ENCODE peak calls at places on chromosomes 4 and X, in five cellular contexts. J, M, V, S and B are unnamed samples. For H3K4me1, the result is how much of the 10 kb centered on the place peaks cover.

GRCh38 chr4:32624943-32625603 is 1904.9 kb downstream of the PCDH7 start:
- DNase-seq in J (no peak), M (no peak), V (no peak), S (no peak), B (no peak)

GRCh38 chr4:169251291-169252235 is 19.2 kb downstream of the SH3RF1 start:
- DNase-seq in J (peak), M (no peak), V (no peak), S (peak), B (peak)

GRCh38 chr4:83725076-83726074 is 189.5 kb downstream of the GPAT3 start:
- DNase-seq in J (no peak), M (no peak), V (no peak), S (no peak), B (no peak)

GRCh38 chr4:147648656-147649055 is 31.5 kb downstream of the TMEM184C start:
- DNase-seq in J (no peak), M (no peak), V (no peak), S (no peak), B (no peak)

GRCh38 chr4:13515268-13515667 is 29.0 kb downstream of the NKX3-2 start:
- DNase-seq in J (no peak), M (no peak), V (no peak), S (no peak), B (no peak)

GRCh38 chrX:55264816-55265215 is at the start of gene PAGE3:
- DNase-seq in J (no peak), M (no peak), V (no peak), S (no peak), B (no peak)

GRCh38 chrX:74382613-74383012 is 38.7 kb upstream of the SLC16A2 start:
- DNase-seq in J (peak), M (peak), V (peak), S (peak), B (peak)

GRCh38 chr4:26330946-26331345 is 10.1 kb downstream of the RBPJ start:
- DNase-seq in J (no peak), M (no peak), V (no peak), S (peak), B (peak)

GRCh38 chr4:146522862-146523205 is 1.1 kb upstream of the SLC10A7 start:
- DNase-seq in J (peak), M (peak), V (no peak), S (peak), B (peak)

GRCh38 chrX:41236629-41237028 is 97.3 kb upstream of the DDX3X start:
- DNase-seq in J (no peak), M (no peak), V (peak), S (no peak), B (no peak)

GRCh38 chr4:70734971-70735370 is 13.2 kb downstream of the RUFY3 start:
- DNase-seq in J (no peak), M (no peak), V (no peak), S (no peak), B (no peak)
- TF ChIP-seq JUNB in J (no peak), M (no peak), V (no peak), S (no peak), B (no peak)

GRCh38 chr4:1233641-1234277 is 15.2 kb downstream of the CTBP1 start:
- DNase-seq in J (no peak), M (no peak), V (no peak), S (no peak), B (no peak)

GRCh38 chr4:1234296-1234695 is 14.6 kb downstream of the CTBP1 start:
- DNase-seq in J (no peak), M (no peak), V (no peak), S (no peak), B (peak)

GRCh38 chr4:1235381-1236102 is 13.4 kb downstream of the CTBP1 start:
- DNase-seq in J (no peak), M (no peak), V (no peak), S (no peak), B (peak)

GRCh38 chr4:1236103-1236641 is 12.8 kb downstream of the CTBP1 start:
- DNase-seq in J (no peak), M (no peak), V (no peak), S (no peak), B (peak)

GRCh38 chr4:1234811-1235292 is 14.1 kb downstream of the CTBP1 start:
- DNase-seq in J (no peak), M (no peak), V (no peak), S (no peak), B (peak)
- H3K4me1 ChIP-seq in J (under half), M (under half), V (under half), S (under half), B (under half)

DNA sequence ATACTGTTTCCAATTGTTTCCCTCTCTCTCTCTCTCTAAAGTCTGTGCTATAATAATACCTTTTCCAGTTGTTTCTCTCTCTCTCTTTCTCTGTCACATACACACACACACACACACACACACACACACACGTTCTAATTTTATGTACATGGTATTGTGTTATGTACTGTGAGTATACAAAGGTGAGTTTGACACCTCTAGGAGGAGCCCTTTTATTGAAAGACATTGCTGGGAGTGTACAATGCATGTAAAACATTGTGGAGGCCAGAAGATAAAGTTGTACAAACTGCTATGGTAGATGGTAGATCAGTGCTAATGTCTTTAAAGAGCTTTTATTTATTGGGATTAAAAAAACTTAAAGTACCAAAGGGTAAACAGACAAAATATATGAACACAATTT is 53.6 kb downstream of the BLTP1 start:
- DNase-seq in J (no peak), M (peak), V (no peak), S (no peak), B (no peak)
- TF ChIP-seq JUNB in J (no peak), M (no peak), V (no peak), S (no peak), B (no peak)

DNA sequence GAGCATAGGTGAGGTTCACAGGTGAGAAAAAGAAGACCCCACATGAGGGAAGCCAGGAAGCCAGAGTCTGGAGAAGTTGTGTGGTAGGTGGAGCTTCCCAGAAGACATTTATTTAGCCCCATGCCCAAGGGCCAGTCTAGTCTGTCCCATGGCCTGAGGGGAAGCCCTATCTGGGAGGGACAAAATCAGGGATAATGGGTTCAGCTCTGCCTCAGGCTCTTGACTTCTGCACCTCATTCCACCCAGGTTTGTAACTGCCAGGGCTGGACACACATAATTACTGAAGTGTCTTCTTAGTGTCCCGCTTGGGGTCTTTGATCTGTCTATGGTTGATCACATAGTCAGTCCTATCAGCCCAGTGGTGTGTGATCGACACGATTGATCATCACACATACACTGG is 36.0 kb downstream of the TSC22D3 start:
- DNase-seq in J (no peak), M (no peak), V (no peak), S (no peak), B (no peak)
- H3K4me1 ChIP-seq in J (under half), M (under half), V (under half), S (under half), B (under half)

GRCh38 chr4:187692626-187693025 is 302.9 kb upstream of the ZFP42 start:
- DNase-seq in J (no peak), M (no peak), V (no peak), S (no peak), B (no peak)

GRCh38 chr4:187685247-187685646 is 310.3 kb upstream of the ZFP42 start:
- DNase-seq in J (peak), M (no peak), V (no peak), S (no peak), B (no peak)

GRCh38 chr4:187687701-187688100 is 307.9 kb upstream of the ZFP42 start:
- DNase-seq in J (no peak), M (no peak), V (no peak), S (no peak), B (no peak)
- TF ChIP-seq JUNB in J (no peak), M (no peak), V (no peak), S (no peak), B (no peak)

GRCh38 chr4:95381843-95382580 is 166.8 kb downstream of the UNC5C start:
- DNase-seq in J (no peak), M (no peak), V (no peak), S (no peak), B (no peak)

GRCh38 chr4:95377511-95377910 is 171.3 kb downstream of the UNC5C start:
- DNase-seq in J (no peak), M (no peak), V (no peak), S (no peak), B (no peak)

GRCh38 chr4:95379633-95380032 is 169.1 kb downstream of the UNC5C start:
- DNase-seq in J (no peak), M (peak), V (no peak), S (no peak), B (no peak)
- H3K4me1 ChIP-seq in J (under half), M (under half), V (under half), S (under half), B (under half)

GRCh38 chr4:79913581-79913980 is 159.4 kb downstream of the ANTXR2 start:
- DNase-seq in J (no peak), M (peak), V (no peak), S (no peak), B (no peak)
- TF ChIP-seq JUNB in J (no peak), M (no peak), V (no peak), S (no peak), B (no peak)

DNA sequence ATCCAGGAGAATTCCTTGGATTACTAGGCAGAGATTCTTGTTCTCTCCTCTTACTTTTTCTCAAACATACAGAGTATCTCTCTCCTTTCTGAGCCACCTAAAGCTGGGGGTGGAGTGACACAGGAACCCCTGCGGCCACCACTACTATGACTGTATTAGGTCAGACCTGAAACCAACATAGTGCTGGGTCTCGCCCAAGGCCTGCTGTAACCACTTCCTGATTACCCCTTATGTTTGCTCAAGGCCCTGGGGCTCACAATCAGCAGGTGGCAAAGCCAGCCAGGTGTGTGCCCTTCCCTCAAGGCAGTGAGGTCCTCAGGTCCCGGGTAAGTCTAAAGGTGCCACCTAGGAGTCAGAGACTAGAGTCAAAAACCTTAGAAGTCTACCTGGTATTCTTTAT is 166.4 kb downstream of the PARM1 start:
- DNase-seq in J (no peak), M (no peak), V (peak), S (no peak), B (no peak)
- H3K4me1 ChIP-seq in J (under half), M (under half), V (under half), S (under half), B (under half)

GRCh38 chr4:125760956-125761355 is 446.2 kb downstream of the FAT4 start:
- DNase-seq in J (no peak), M (no peak), V (no peak), S (no peak), B (no peak)

GRCh38 chr4:125758438-125758837 is 443.7 kb downstream of the FAT4 start:
- DNase-seq in J (no peak), M (no peak), V (no peak), S (no peak), B (no peak)

GRCh38 chr4:125765936-125766335 is 451.2 kb downstream of the FAT4 start:
- DNase-seq in J (no peak), M (no peak), V (no peak), S (no peak), B (no peak)

GRCh38 chr4:125762537-125762936 is 447.8 kb downstream of the FAT4 start:
- DNase-seq in J (no peak), M (peak), V (no peak), S (no peak), B (peak)
- TF ChIP-seq JUNB in J (no peak), M (no peak), V (no peak), S (no peak), B (no peak)

DNA sequence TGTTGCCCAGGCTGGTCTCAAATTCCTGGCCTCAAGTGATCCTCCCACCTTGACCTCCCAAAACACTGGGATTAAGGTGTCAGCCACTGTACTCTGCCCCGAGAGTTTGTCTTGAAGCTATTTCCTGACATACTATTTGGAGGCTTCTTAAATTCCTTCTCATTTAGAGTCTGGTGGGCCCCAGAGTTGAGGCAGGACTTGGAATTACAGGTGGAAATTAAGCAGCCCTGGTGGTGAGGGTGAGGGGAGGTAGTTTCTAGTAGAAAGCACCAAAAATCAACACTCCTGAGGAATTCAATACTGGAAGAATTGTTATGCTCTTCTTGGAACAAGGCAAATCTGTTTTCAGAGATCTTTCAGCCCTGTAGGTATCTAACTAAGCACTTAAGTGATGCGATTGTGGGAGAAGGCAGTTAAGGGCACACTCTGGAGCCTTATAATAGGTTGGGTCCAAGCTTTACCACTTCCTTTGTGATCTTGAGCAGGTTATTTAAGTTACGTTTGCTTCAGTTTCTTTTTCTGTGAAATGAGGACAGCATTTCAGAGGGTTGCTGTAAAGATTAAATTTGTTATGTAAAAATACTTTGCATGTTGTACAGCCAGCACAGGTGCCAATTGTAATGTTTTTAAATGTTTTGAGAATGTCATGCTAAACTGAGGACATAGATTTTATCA is 200.7 kb downstream of the SOWAHB start:
- DNase-seq in J (no peak), M (no peak), V (peak), S (no peak), B (peak)
- H3K4me1 ChIP-seq in J (half or more), M (under half), V (under half), S (under half), B (half or more)